ENCODE peak calls at places on chromosomes 16 and 17, in ten cellular contexts. One of them, this sample, is unnamed.

GRCh38 chr17:34706029-34706428 is 126.6 kb downstream of the TMEM132E start:
- DNase-seq in amniotic epithelial cell: no peak
- DNase-seq in tibial nerve: no peak
- DNase-seq in neural progenitor cell: peak
- DNase-seq in stimulated activated CD4-positive, alpha-beta T cell treated with anti-CD3 and anti-CD28 coated beads, Interleukin-12 subunit alpha, Interleukin-12 subunit beta, amount 100 ng/mL, for 4 hours: no peak
- DNase-seq in NAMALWA: peak
- DNase-seq in pulmonary artery endothelial cell: no peak
- DNase-seq in EH: peak
- DNase-seq in effector memory CD4-positive, alpha-beta T cell: no peak
- DNase-seq in NCI-H2107: no peak
- DNase-seq in this sample: no peak

GRCh38 chr17:68981288-68981687 is 26.1 kb upstream of the ABCA8 start:
- DNase-seq in stimulated activated CD4-positive, alpha-beta T cell treated with anti-CD3 and anti-CD28 coated beads, Interleukin-12 subunit alpha, Interleukin-12 subunit beta, amount 100 ng/mL, for 4 hours: no peak
- DNase-seq in NAMALWA: no peak
- DNase-seq in effector memory CD4-positive, alpha-beta T cell: no peak
- DNase-seq in neural progenitor cell: no peak
- DNase-seq in EH: peak
- DNase-seq in NCI-H2107: no peak
- DNase-seq in pulmonary artery endothelial cell: peak
- DNase-seq in tibial nerve: peak
- DNase-seq in amniotic epithelial cell: peak
- DNase-seq in this sample: peak

GRCh38 chr17:40615295-40615988 is 32.2 kb downstream of the SMARCE1 start:
- DNase-seq in effector memory CD4-positive, alpha-beta T cell: no peak
- DNase-seq in tibial nerve: no peak
- DNase-seq in neural progenitor cell: peak
- DNase-seq in NAMALWA: peak
- DNase-seq in stimulated activated CD4-positive, alpha-beta T cell treated with anti-CD3 and anti-CD28 coated beads, Interleukin-12 subunit alpha, Interleukin-12 subunit beta, amount 100 ng/mL, for 4 hours: no peak
- DNase-seq in NCI-H2107: no peak
- DNase-seq in amniotic epithelial cell: peak
- DNase-seq in EH: peak
- DNase-seq in pulmonary artery endothelial cell: no peak
- DNase-seq in this sample: no peak

GRCh38 chr16:84617068-84617630 is 729 bp downstream of the COTL1 start:
- DNase-seq in neural progenitor cell: peak
- DNase-seq in pulmonary artery endothelial cell: no peak
- DNase-seq in NAMALWA: peak
- DNase-seq in NCI-H2107: no peak
- DNase-seq in stimulated activated CD4-positive, alpha-beta T cell treated with anti-CD3 and anti-CD28 coated beads, Interleukin-12 subunit alpha, Interleukin-12 subunit beta, amount 100 ng/mL, for 4 hours: peak
- DNase-seq in amniotic epithelial cell: no peak
- DNase-seq in effector memory CD4-positive, alpha-beta T cell: no peak
- DNase-seq in EH: peak
- DNase-seq in tibial nerve: no peak
- DNase-seq in this sample: peak

GRCh38 chr17:42843358-42843934 is 934 bp upstream of the AOC2 start:
- DNase-seq in pulmonary artery endothelial cell: peak
- DNase-seq in NAMALWA: peak
- DNase-seq in NCI-H2107: no peak
- DNase-seq in neural progenitor cell: peak
- DNase-seq in EH: peak
- DNase-seq in effector memory CD4-positive, alpha-beta T cell: no peak
- DNase-seq in tibial nerve: no peak
- DNase-seq in amniotic epithelial cell: peak
- DNase-seq in stimulated activated CD4-positive, alpha-beta T cell treated with anti-CD3 and anti-CD28 coated beads, Interleukin-12 subunit alpha, Interleukin-12 subunit beta, amount 100 ng/mL, for 4 hours: no peak
- DNase-seq in this sample: peak

GRCh38 chr17:57113656-57114055 is 28.6 kb downstream of the AKAP1 start:
- DNase-seq in EH: no peak
- DNase-seq in effector memory CD4-positive, alpha-beta T cell: no peak
- DNase-seq in NAMALWA: no peak
- DNase-seq in pulmonary artery endothelial cell: no peak
- DNase-seq in neural progenitor cell: no peak
- DNase-seq in tibial nerve: no peak
- DNase-seq in stimulated activated CD4-positive, alpha-beta T cell treated with anti-CD3 and anti-CD28 coated beads, Interleukin-12 subunit alpha, Interleukin-12 subunit beta, amount 100 ng/mL, for 4 hours: no peak
- DNase-seq in amniotic epithelial cell: no peak
- DNase-seq in NCI-H2107: no peak
- DNase-seq in this sample: no peak

GRCh38 chr17:47821424-47822379 is at the start of gene OSBPL7:
- DNase-seq in tibial nerve: no peak
- DNase-seq in EH: peak
- DNase-seq in NCI-H2107: peak
- DNase-seq in pulmonary artery endothelial cell: peak
- DNase-seq in stimulated activated CD4-positive, alpha-beta T cell treated with anti-CD3 and anti-CD28 coated beads, Interleukin-12 subunit alpha, Interleukin-12 subunit beta, amount 100 ng/mL, for 4 hours: peak
- DNase-seq in effector memory CD4-positive, alpha-beta T cell: peak
- DNase-seq in amniotic epithelial cell: peak
- DNase-seq in NAMALWA: peak
- DNase-seq in neural progenitor cell: peak
- DNase-seq in this sample: peak

GRCh38 chr17:40179923-40180659 is 2.8 kb downstream of the RAPGEFL1 start:
- DNase-seq in tibial nerve: no peak
- DNase-seq in EH: peak
- DNase-seq in amniotic epithelial cell: peak
- DNase-seq in NAMALWA: no peak
- DNase-seq in stimulated activated CD4-positive, alpha-beta T cell treated with anti-CD3 and anti-CD28 coated beads, Interleukin-12 subunit alpha, Interleukin-12 subunit beta, amount 100 ng/mL, for 4 hours: no peak
- DNase-seq in neural progenitor cell: no peak
- DNase-seq in pulmonary artery endothelial cell: no peak
- DNase-seq in NCI-H2107: no peak
- DNase-seq in effector memory CD4-positive, alpha-beta T cell: no peak
- DNase-seq in this sample: no peak

GRCh38 chr17:77579131-77579530 is 379.4 kb upstream of the TNRC6C start:
- DNase-seq in NCI-H2107: no peak
- DNase-seq in EH: no peak
- DNase-seq in NAMALWA: no peak
- DNase-seq in stimulated activated CD4-positive, alpha-beta T cell treated with anti-CD3 and anti-CD28 coated beads, Interleukin-12 subunit alpha, Interleukin-12 subunit beta, amount 100 ng/mL, for 4 hours: no peak
- DNase-seq in effector memory CD4-positive, alpha-beta T cell: no peak
- DNase-seq in amniotic epithelial cell: no peak
- DNase-seq in neural progenitor cell: no peak
- DNase-seq in tibial nerve: no peak
- DNase-seq in pulmonary artery endothelial cell: no peak
- DNase-seq in this sample: no peak

GRCh38 chr16:86307518-86307903 is 202.8 kb upstream of the FOXF1 start:
- DNase-seq in NAMALWA: no peak
- DNase-seq in amniotic epithelial cell: no peak
- DNase-seq in NCI-H2107: no peak
- DNase-seq in stimulated activated CD4-positive, alpha-beta T cell treated with anti-CD3 and anti-CD28 coated beads, Interleukin-12 subunit alpha, Interleukin-12 subunit beta, amount 100 ng/mL, for 4 hours: no peak
- DNase-seq in tibial nerve: no peak
- DNase-seq in EH: peak
- DNase-seq in effector memory CD4-positive, alpha-beta T cell: no peak
- DNase-seq in pulmonary artery endothelial cell: no peak
- DNase-seq in neural progenitor cell: no peak
- DNase-seq in this sample: no peak

GRCh38 chr16:29779474-29779873 is 1.4 kb downstream of the ZG16 start:
- DNase-seq in EH: peak
- DNase-seq in effector memory CD4-positive, alpha-beta T cell: no peak
- DNase-seq in amniotic epithelial cell: no peak
- DNase-seq in stimulated activated CD4-positive, alpha-beta T cell treated with anti-CD3 and anti-CD28 coated beads, Interleukin-12 subunit alpha, Interleukin-12 subunit beta, amount 100 ng/mL, for 4 hours: no peak
- DNase-seq in neural progenitor cell: no peak
- DNase-seq in tibial nerve: no peak
- DNase-seq in NCI-H2107: no peak
- DNase-seq in pulmonary artery endothelial cell: no peak
- DNase-seq in NAMALWA: no peak
- DNase-seq in this sample: no peak

GRCh38 chr16:73319747-73320146 is 271.8 kb upstream of the ZFHX3 start:
- DNase-seq in stimulated activated CD4-positive, alpha-beta T cell treated with anti-CD3 and anti-CD28 coated beads, Interleukin-12 subunit alpha, Interleukin-12 subunit beta, amount 100 ng/mL, for 4 hours: no peak
- DNase-seq in tibial nerve: no peak
- DNase-seq in amniotic epithelial cell: no peak
- DNase-seq in effector memory CD4-positive, alpha-beta T cell: no peak
- DNase-seq in pulmonary artery endothelial cell: no peak
- DNase-seq in NAMALWA: no peak
- DNase-seq in neural progenitor cell: peak
- DNase-seq in EH: no peak
- DNase-seq in NCI-H2107: no peak
- DNase-seq in this sample: no peak

GRCh38 chr17:34379876-34380275 is 16.8 kb upstream of the CCL1 start:
- DNase-seq in EH: peak
- DNase-seq in amniotic epithelial cell: no peak
- DNase-seq in stimulated activated CD4-positive, alpha-beta T cell treated with anti-CD3 and anti-CD28 coated beads, Interleukin-12 subunit alpha, Interleukin-12 subunit beta, amount 100 ng/mL, for 4 hours: no peak
- DNase-seq in pulmonary artery endothelial cell: no peak
- DNase-seq in neural progenitor cell: no peak
- DNase-seq in NAMALWA: no peak
- DNase-seq in effector memory CD4-positive, alpha-beta T cell: no peak
- DNase-seq in tibial nerve: no peak
- DNase-seq in NCI-H2107: no peak
- DNase-seq in this sample: no peak

GRCh38 chr17:45261577-45262515 is at the start of gene SPATA32:
- DNase-seq in effector memory CD4-positive, alpha-beta T cell: peak
- DNase-seq in tibial nerve: no peak
- DNase-seq in amniotic epithelial cell: peak
- DNase-seq in NCI-H2107: no peak
- DNase-seq in neural progenitor cell: peak
- DNase-seq in EH: peak
- DNase-seq in NAMALWA: no peak
- DNase-seq in stimulated activated CD4-positive, alpha-beta T cell treated with anti-CD3 and anti-CD28 coated beads, Interleukin-12 subunit alpha, Interleukin-12 subunit beta, amount 100 ng/mL, for 4 hours: peak
- DNase-seq in pulmonary artery endothelial cell: no peak
- DNase-seq in this sample: peak

GRCh38 chr17:41773731-41774193 is 12.7 kb downstream of the JUP start:
- DNase-seq in EH: peak
- DNase-seq in pulmonary artery endothelial cell: no peak
- DNase-seq in NAMALWA: no peak
- DNase-seq in tibial nerve: no peak
- DNase-seq in NCI-H2107: no peak
- DNase-seq in effector memory CD4-positive, alpha-beta T cell: no peak
- DNase-seq in stimulated activated CD4-positive, alpha-beta T cell treated with anti-CD3 and anti-CD28 coated beads, Interleukin-12 subunit alpha, Interleukin-12 subunit beta, amount 100 ng/mL, for 4 hours: no peak
- DNase-seq in amniotic epithelial cell: no peak
- DNase-seq in neural progenitor cell: no peak
- DNase-seq in this sample: no peak

GRCh38 chr17:77036841-77037381 is 103.9 kb upstream of the SEC14L1 start:
- DNase-seq in amniotic epithelial cell: no peak
- DNase-seq in neural progenitor cell: no peak
- DNase-seq in effector memory CD4-positive, alpha-beta T cell: no peak
- DNase-seq in pulmonary artery endothelial cell: no peak
- DNase-seq in stimulated activated CD4-positive, alpha-beta T cell treated with anti-CD3 and anti-CD28 coated beads, Interleukin-12 subunit alpha, Interleukin-12 subunit beta, amount 100 ng/mL, for 4 hours: no peak
- DNase-seq in NAMALWA: peak
- DNase-seq in tibial nerve: no peak
- DNase-seq in EH: no peak
- DNase-seq in NCI-H2107: peak
- DNase-seq in this sample: no peak

This sample was measured in immature natural killer cell.